ENCODE peak calls at places on chromosome 13, in eight cellular contexts. A, M, U, G, L, C, Q and W are unnamed samples.

GRCh38 chr13:84049442-84049841 is 167.2 kb upstream of the SLITRK1 start:
- DNase-seq in A (no peak), M (no peak), U (no peak), G (no peak), L (no peak), C (no peak), Q (no peak), W (no peak)

GRCh38 chr13:89053418-89053817 is 1382.2 kb downstream of the SLITRK5 start:
- DNase-seq in A (no peak), M (no peak), U (no peak), G (no peak), L (no peak), C (no peak), Q (no peak), W (no peak)

GRCh38 chr13:43990829-43991228 is 111.1 kb downstream of the LACC1 start:
- DNase-seq in A (no peak), M (no peak), U (no peak), G (no peak), L (no peak), C (no peak), Q (no peak), W (no peak)

GRCh38 chr13:74570046-74570445 is 435.8 kb upstream of the KLF12 start:
- DNase-seq in A (no peak), M (no peak), U (no peak), G (no peak), L (no peak), C (no peak), Q (no peak), W (no peak)

GRCh38 chr13:101515504-101515903 is 63.0 kb downstream of the ITGBL1 start:
- DNase-seq in A (no peak), M (no peak), U (no peak), G (no peak), L (no peak), C (no peak), Q (no peak), W (no peak)

GRCh38 chr13:30898721-30899188 is 7.3 kb upstream of the MEDAG start:
- DNase-seq in A (no peak), M (no peak), U (peak), G (no peak), L (no peak), C (peak), Q (no peak), W (no peak)

GRCh38 chr13:63403726-63404125 is 1988.1 kb upstream of the PCDH20 start:
- DNase-seq in A (no peak), M (no peak), U (no peak), G (no peak), L (no peak), C (no peak), Q (no peak), W (no peak)

GRCh38 chr13:39410089-39410901 is 192.7 kb downstream of the LHFPL6 start:
- DNase-seq in A (no peak), M (no peak), U (no peak), G (peak), L (no peak), C (peak), Q (no peak), W (no peak)

GRCh38 chr13:59475911-59476310 is 687.8 kb downstream of the DIAPH3 start:
- DNase-seq in A (no peak), M (no peak), U (no peak), G (no peak), L (no peak), C (peak), Q (no peak), W (no peak)

GRCh38 chr13:20825476-20825875 is 51.7 kb upstream of the EEF1AKMT1 start:
- DNase-seq in A (no peak), M (no peak), U (no peak), G (no peak), L (no peak), C (peak), Q (no peak), W (no peak)

GRCh38 chr13:103140001-103140671 is 73.9 kb upstream of the SLC10A2 start:
- DNase-seq in A (no peak), M (no peak), U (no peak), G (peak), L (no peak), C (no peak), Q (peak), W (peak)

GRCh38 chr13:27011661-27012060 is 159.9 kb downstream of the USP12 start:
- DNase-seq in A (no peak), M (no peak), U (peak), G (no peak), L (no peak), C (no peak), Q (no peak), W (no peak)

GRCh38 chr13:98141509-98141908 is 1.4 kb upstream of the FARP1 start:
- DNase-seq in A (no peak), M (no peak), U (no peak), G (no peak), L (no peak), C (no peak), Q (no peak), W (no peak)

GRCh38 chr13:34344761-34345600 is 527.0 kb downstream of the RFC3 start:
- DNase-seq in A (no peak), M (no peak), U (no peak), G (no peak), L (no peak), C (no peak), Q (no peak), W (no peak)

GRCh38 chr13:34469212-34469983 is 472.7 kb upstream of the NBEA start:
- DNase-seq in A (no peak), M (no peak), U (no peak), G (no peak), L (no peak), C (peak), Q (no peak), W (peak)

GRCh38 chr13:30142502-30143211 is 164.7 kb downstream of the KATNAL1 start:
- DNase-seq in A (peak), M (no peak), U (no peak), G (no peak), L (no peak), C (peak), Q (no peak), W (peak)

GRCh38 chr13:33793726-33794125 is 24.2 kb upstream of the RFC3 start:
- DNase-seq in A (no peak), M (no peak), U (no peak), G (no peak), L (no peak), C (no peak), Q (no peak), W (no peak)

GRCh38 chr13:110233682-110234280 is 73.2 kb downstream of the COL4A1 start:
- DNase-seq in A (no peak), M (no peak), U (no peak), G (no peak), L (no peak), C (peak), Q (no peak), W (no peak)

GRCh38 chr13:94595006-94595942 is 678 bp downstream of the TGDS start:
- DNase-seq in A (no peak), M (peak), U (peak), G (peak), L (no peak), C (peak), Q (peak), W (no peak)

GRCh38 chr13:48222358-48223015 is 10.5 kb upstream of the ITM2B start:
- DNase-seq in A (no peak), M (no peak), U (peak), G (peak), L (no peak), C (no peak), Q (no peak), W (no peak)

GRCh38 chr13:109154146-109154545 is 524.7 kb downstream of the MYO16 start:
- DNase-seq in A (no peak), M (no peak), U (peak), G (no peak), L (no peak), C (no peak), Q (no peak), W (no peak)

GRCh38 chr13:39148513-39148961 is 110.3 kb downstream of the NHLRC3 start:
- DNase-seq in A (no peak), M (no peak), U (no peak), G (no peak), L (no peak), C (no peak), Q (no peak), W (no peak)

GRCh38 chr13:94362411-94362909 is 117.0 kb downstream of the DCT start:
- DNase-seq in A (peak), M (peak), U (peak), G (peak), L (no peak), C (peak), Q (peak), W (peak)

GRCh38 chr13:48403151-48403631 is 9.7 kb downstream of the LPAR6 start:
- DNase-seq in A (no peak), M (no peak), U (no peak), G (no peak), L (no peak), C (no peak), Q (no peak), W (no peak)

GRCh38 chr13:111270765-111271164 is 49.7 kb upstream of the TEX29 start:
- DNase-seq in A (no peak), M (no peak), U (no peak), G (no peak), L (no peak), C (no peak), Q (no peak), W (no peak)
- TF ChIP-seq POLR2AphosphoS5 in A (no peak), M (no peak), U (no peak), G (no peak), L (no peak), C (no peak), Q (no peak), W (no peak)

GRCh38 chr13:113090806-113091205 is 14.8 kb upstream of the F7 start:
- DNase-seq in A (no peak), M (no peak), U (no peak), G (no peak), L (no peak), C (no peak), Q (no peak), W (no peak)

GRCh38 chr13:113091211-113091771 is 14.3 kb upstream of the F7 start:
- DNase-seq in A (no peak), M (no peak), U (no peak), G (no peak), L (no peak), C (no peak), Q (no peak), W (no peak)

GRCh38 chr13:113090415-113090770 is 15.2 kb upstream of the F7 start:
- DNase-seq in A (no peak), M (no peak), U (no peak), G (no peak), L (no peak), C (no peak), Q (peak), W (no peak)

GRCh38 chr13:113088691-113089020 is 16.9 kb upstream of the F7 start:
- DNase-seq in A (no peak), M (no peak), U (no peak), G (no peak), L (peak), C (no peak), Q (no peak), W (no peak)

GRCh38 chr13:113089693-113090414 is 15.7 kb upstream of the F7 start:
- DNase-seq in A (no peak), M (no peak), U (no peak), G (no peak), L (peak), C (no peak), Q (no peak), W (no peak)
- TF ChIP-seq POLR2AphosphoS5 in A (no peak), M (no peak), U (no peak), G (no peak), L (no peak), C (no peak), Q (peak), W (no peak)

DNA sequence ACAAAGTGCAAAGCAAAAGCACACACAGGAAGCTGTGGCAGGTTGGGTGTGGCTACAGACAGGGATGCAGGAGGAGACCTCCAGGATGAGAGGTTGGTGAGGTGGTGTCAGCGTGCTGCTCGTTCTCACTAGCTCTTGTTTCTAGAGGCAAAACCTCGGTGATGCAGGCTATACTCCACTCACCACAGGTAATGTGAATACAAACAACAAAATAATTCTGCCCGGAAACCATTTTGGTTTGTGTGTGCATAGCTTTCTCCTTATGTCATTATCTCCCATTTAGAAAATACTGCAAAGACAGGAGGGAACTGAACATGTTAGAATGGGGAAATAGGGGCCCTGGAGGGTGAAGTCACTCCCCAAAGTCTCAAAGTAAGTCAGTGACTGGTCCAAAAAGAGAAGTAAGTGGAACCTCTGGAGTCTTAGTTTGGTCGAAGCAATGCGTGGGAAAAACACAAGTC is 9.4 kb downstream of the LCP1 start:
- DNase-seq in A (no peak), M (no peak), U (peak), G (peak), L (no peak), C (no peak), Q (no peak), W (no peak)
- TF ChIP-seq POLR2AphosphoS5 in A (no peak), M (no peak), U (peak), G (peak), L (no peak), C (no peak), Q (no peak), W (no peak)

GRCh38 chr13:66365101-66365500 is 865.0 kb downstream of the PCDH9 start:
- DNase-seq in A (no peak), M (no peak), U (no peak), G (no peak), L (no peak), C (no peak), Q (no peak), W (no peak)
- TF ChIP-seq POLR2AphosphoS5 in A (no peak), M (no peak), U (no peak), G (no peak), L (no peak), C (no peak), Q (no peak), W (no peak)

GRCh38 chr13:77028202-77028601 is 1.2 kb upstream of the FBXL3 start:
- DNase-seq in A (no peak), M (no peak), U (peak), G (no peak), L (no peak), C (peak), Q (no peak), W (no peak)

GRCh38 chr13:77026783-77027621 is at the start of gene FBXL3:
- DNase-seq in A (peak), M (peak), U (peak), G (peak), L (peak), C (peak), Q (peak), W (peak)

GRCh38 chr13:77022341-77022740 is 4.6 kb downstream of the FBXL3 start:
- DNase-seq in A (no peak), M (no peak), U (no peak), G (peak), L (no peak), C (no peak), Q (no peak), W (no peak)

GRCh38 chr13:77029436-77029835 is 2.5 kb upstream of the FBXL3 start:
- DNase-seq in A (no peak), M (no peak), U (no peak), G (no peak), L (no peak), C (no peak), Q (no peak), W (no peak)

GRCh38 chr13:77026255-77026782 is 640 bp downstream of the FBXL3 start:
- DNase-seq in A (peak), M (peak), U (peak), G (peak), L (peak), C (peak), Q (peak), W (peak)
- TF ChIP-seq POLR2AphosphoS5 in A (peak), M (no peak), U (peak), G (no peak), L (no peak), C (no peak), Q (no peak), W (peak)

GRCh38 chr13:113437408-113438010 is 15.8 kb downstream of the ADPRHL1 start:
- DNase-seq in A (no peak), M (peak), U (no peak), G (no peak), L (no peak), C (no peak), Q (no peak), W (no peak)
- TF ChIP-seq POLR2AphosphoS5 in A (no peak), M (no peak), U (no peak), G (no peak), L (no peak), C (no peak), Q (no peak), W (no peak)

GRCh38 chr13:42271337-42272114 is 426 bp upstream of the AKAP11 start:
- DNase-seq in A (peak), M (peak), U (peak), G (peak), L (peak), C (peak), Q (peak), W (peak)
- TF ChIP-seq POLR2AphosphoS5 in A (peak), M (no peak), U (no peak), G (no peak), L (no peak), C (peak), Q (no peak), W (peak)

GRCh38 chr13:41823486-41823885 is 137.4 kb downstream of the VWA8 start:
- DNase-seq in A (no peak), M (no peak), U (no peak), G (no peak), L (no peak), C (no peak), Q (no peak), W (no peak)

GRCh38 chr13:41825691-41826090 is 135.2 kb downstream of the VWA8 start:
- DNase-seq in A (no peak), M (no peak), U (no peak), G (no peak), L (no peak), C (no peak), Q (no peak), W (no peak)

GRCh38 chr13:41822560-41822959 is 138.3 kb downstream of the VWA8 start:
- DNase-seq in A (no peak), M (no peak), U (no peak), G (no peak), L (no peak), C (no peak), Q (no peak), W (no peak)

GRCh38 chr13:41833201-41833600 is 127.7 kb downstream of the VWA8 start:
- DNase-seq in A (no peak), M (no peak), U (no peak), G (no peak), L (no peak), C (no peak), Q (no peak), W (no peak)

DNA sequence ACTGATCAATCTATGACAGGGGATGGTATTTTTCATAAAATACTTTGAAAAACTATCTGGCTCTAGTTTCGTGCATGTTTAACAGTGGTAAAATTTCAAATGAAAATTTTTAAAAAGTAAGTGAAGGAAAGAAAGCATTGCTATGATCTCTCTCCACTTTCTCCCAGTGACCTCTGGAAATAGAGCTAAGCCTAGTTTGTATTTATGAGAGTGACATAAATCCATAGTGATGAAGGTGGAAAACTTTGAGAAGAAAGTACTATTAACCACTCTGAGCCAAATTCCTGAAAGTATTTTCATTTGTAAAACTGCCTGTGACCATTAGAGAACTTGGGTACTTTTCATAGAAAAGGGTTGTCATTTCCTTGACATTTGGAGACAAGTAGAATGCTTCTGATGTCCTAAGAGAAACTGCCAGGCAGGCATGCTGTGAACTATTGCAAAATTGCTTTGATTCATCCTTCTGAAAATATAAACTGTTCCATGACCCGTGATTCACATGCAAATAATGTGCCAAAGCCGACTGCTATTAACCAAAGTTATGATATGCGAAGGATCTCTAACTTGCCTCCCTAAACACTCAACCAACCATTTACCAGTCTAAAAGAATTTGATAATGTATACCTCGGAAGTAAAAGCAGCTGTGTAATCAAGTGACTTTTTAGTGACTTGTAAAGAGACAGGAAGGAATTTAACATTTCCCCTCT is 133.2 kb downstream of the VWA8 start:
- DNase-seq in A (no peak), M (no peak), U (no peak), G (no peak), L (no peak), C (peak), Q (no peak), W (no peak)
- TF ChIP-seq POLR2AphosphoS5 in A (peak), M (peak), U (no peak), G (no peak), L (no peak), C (no peak), Q (no peak), W (peak)